ENCODE peak calls at places on chromosomes 11 and 22, in eight cellular contexts. P is cardiac muscle cell, N is heart right ventricle, F is astrocyte of the spinal cord, L is fibroblast of the aortic adventitia, I is fibroblast of mammary gland, W is colonic mucosa, U is heart left ventricle. X is an unnamed sample.

GRCh38 chr11:19711911-19712280 is 741 bp upstream of the NAV2 start:
- DNase-seq in U (no peak), N (no peak), L (no peak), P (no peak), I (no peak), W (peak), F (no peak), X (no peak)

GRCh38 chr11:130156108-130157022 is 3.2 kb upstream of the ST14 start:
- DNase-seq in N (no peak), P (no peak), W (peak), U (no peak), I (peak), F (peak), L (no peak), X (no peak)

GRCh38 chr11:94837317-94837716 is 69.2 kb downstream of the AMOTL1 start:
- DNase-seq in P (peak), N (peak), I (no peak), F (no peak), U (peak), L (peak), W (no peak), X (no peak)

GRCh38 chr11:57527056-57527631 is 3.4 kb downstream of the TIMM10 start:
- DNase-seq in N (peak), U (peak), P (peak), W (peak), L (peak), F (peak), I (peak), X (peak)

GRCh38 chr11:19216709-19217374 is 15.1 kb upstream of the CSRP3 start:
- DNase-seq in F (no peak), I (no peak), N (no peak), P (no peak), W (no peak), L (no peak), U (no peak), X (no peak)

GRCh38 chr11:68302256-68303054 is 9.9 kb upstream of the LRP5 start:
- DNase-seq in U (no peak), W (peak), P (no peak), I (peak), L (peak), N (no peak), F (peak), X (peak)

GRCh38 chr11:34936945-34937344 is 20.5 kb downstream of the PDHX start:
- DNase-seq in U (no peak), P (no peak), F (no peak), N (no peak), W (no peak), L (no peak), I (no peak), X (no peak)

GRCh38 chr11:12838463-12839120 is 164.4 kb downstream of the TEAD1 start:
- DNase-seq in W (no peak), U (no peak), F (no peak), N (no peak), L (peak), P (no peak), I (peak), X (no peak)

GRCh38 chr22:45450931-45451651 is 37.6 kb downstream of the RIBC2 start:
- DNase-seq in L (peak), P (no peak), U (peak), I (peak), W (no peak), N (no peak), F (peak), X (no peak)

GRCh38 chr22:41334951-41335635 is 33.8 kb downstream of the ZC3H7B start:
- DNase-seq in F (no peak), U (peak), L (no peak), I (no peak), P (no peak), N (no peak), W (no peak), X (no peak)

GRCh38 chr11:82557274-82557673 is 176.4 kb downstream of the FAM181B start:
- DNase-seq in N (no peak), I (no peak), F (no peak), P (no peak), L (no peak), U (peak), W (no peak), X (no peak)

GRCh38 chr22:27783436-27784098 is 18.0 kb downstream of the MN1 start:
- DNase-seq in L (no peak), N (no peak), U (peak), I (no peak), W (no peak), P (no peak), F (no peak), X (no peak)

DNA sequence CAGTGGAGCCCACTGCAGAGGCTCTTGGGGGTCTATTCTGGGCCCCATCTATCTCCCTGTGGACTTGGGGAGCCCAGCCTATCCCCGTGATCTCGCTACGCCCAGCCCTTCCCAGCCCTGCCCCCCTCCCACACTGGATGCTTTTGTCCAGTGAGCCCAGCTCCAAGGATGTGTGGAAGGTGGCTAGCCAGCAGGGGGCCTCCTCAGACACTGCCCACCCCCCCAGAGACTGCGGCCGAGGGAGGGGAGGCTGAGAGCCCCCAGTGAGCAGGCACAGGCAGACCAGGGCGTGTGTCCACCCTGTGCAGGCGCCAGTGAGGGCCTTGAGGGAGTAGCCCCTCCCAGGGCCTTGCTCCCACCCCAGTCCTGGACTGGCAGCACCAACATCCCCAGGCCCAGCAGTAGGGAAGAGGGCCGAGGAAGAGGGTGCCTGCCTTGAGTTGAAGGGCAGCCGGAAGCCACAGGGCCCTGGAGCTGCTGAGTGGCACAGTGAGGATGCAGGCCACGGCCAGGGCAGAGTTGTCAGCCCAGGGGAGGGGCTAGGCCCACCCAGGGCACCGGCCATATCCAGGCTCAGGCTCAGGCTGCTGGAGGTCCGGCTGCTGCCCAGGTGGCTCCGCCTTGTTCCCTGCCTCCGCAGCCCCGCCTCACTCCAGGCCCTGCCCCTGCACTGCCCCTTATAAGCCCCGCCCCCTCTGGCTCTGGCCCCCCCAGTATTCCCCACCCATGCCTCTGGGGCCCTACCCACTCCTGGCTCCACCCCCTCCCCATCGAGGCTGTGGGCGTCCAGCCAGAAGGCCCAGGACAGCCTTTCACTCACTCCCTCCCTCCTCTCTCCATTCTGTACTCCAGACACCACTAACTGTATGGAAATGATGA is 28.0 kb downstream of the MOB2 start:
- DNase-seq in N (peak), U (peak), F (no peak), P (peak), W (peak), I (peak), L (no peak), X (peak)
- TF ChIP-seq CTCF in N (no peak), U (no peak), F (peak), P (peak), W (no peak), I (peak), L (peak), X (peak)

GRCh38 chr11:79150966-79151365 is 289.9 kb downstream of the TENM4 start:
- DNase-seq in I (peak), L (peak), P (no peak), U (no peak), W (no peak), N (no peak), F (peak), X (no peak)

GRCh38 chr11:79150320-79150719 is 290.5 kb downstream of the TENM4 start:
- DNase-seq in U (no peak), N (no peak), F (no peak), L (no peak), P (no peak), I (no peak), W (no peak), X (no peak)

GRCh38 chr11:79156031-79156430 is 284.8 kb downstream of the TENM4 start:
- DNase-seq in P (no peak), U (no peak), I (no peak), L (no peak), W (no peak), N (no peak), F (no peak), X (no peak)

GRCh38 chr11:79155237-79155636 is 285.6 kb downstream of the TENM4 start:
- DNase-seq in U (no peak), L (no peak), F (no peak), W (no peak), N (no peak), P (no peak), I (no peak), X (no peak)

GRCh38 chr11:79152511-79152910 is 288.3 kb downstream of the TENM4 start:
- DNase-seq in P (no peak), N (no peak), L (peak), W (no peak), U (no peak), F (peak), I (no peak), X (no peak)
- TF ChIP-seq CTCF in P (no peak), N (no peak), L (no peak), W (no peak), U (no peak), F (no peak), I (no peak), X (no peak)

GRCh38 chr11:122153746-122154145 is 37.7 kb upstream of the BLID start:
- DNase-seq in L (no peak), P (no peak), W (no peak), F (no peak), I (no peak), N (no peak), U (no peak), X (no peak)

GRCh38 chr11:122149232-122149631 is 33.2 kb upstream of the BLID start:
- DNase-seq in I (no peak), U (no peak), P (no peak), N (no peak), W (no peak), F (no peak), L (no peak), X (no peak)

GRCh38 chr11:122154227-122154626 is 38.2 kb upstream of the BLID start:
- DNase-seq in L (no peak), P (no peak), N (no peak), F (no peak), U (no peak), W (no peak), I (no peak), X (no peak)

GRCh38 chr11:122146475-122146874 is 30.5 kb upstream of the BLID start:
- DNase-seq in I (peak), P (no peak), F (no peak), L (peak), N (no peak), W (no peak), U (no peak), X (no peak)

DNA sequence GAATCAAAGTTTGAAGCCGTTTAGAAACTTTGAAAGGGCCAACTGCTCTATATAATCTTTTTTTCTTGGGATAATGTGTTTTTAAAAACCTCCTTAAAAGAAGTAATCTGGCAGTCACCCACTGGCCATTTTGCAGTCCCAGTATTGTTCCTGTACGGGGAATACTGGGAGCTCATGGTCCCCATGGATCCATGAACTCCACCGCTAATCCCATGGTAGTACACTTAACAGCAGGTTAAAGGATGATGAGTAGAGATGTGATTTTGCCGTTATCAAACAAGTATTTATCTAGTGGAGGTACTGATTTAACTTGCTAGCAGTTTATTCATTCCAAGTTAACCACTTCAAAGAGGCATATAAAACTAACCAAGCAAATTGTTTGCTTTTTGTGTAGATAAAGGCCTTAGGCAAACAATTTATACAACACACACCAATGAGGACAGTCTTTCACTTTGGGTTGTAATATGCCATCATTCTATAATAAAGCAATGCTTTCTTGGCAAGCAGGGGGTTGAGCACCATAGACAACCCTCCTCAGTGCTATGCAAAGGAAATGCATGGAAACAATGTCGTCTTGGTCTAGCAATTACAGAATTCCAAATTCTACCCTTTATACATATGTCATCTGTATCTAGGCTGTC is 34.6 kb upstream of the BLID start:
- DNase-seq in N (no peak), W (no peak), F (no peak), L (no peak), U (no peak), P (no peak), I (no peak), X (no peak)
- TF ChIP-seq CTCF in N (no peak), W (no peak), F (no peak), L (no peak), U (no peak), P (no peak), I (no peak), X (no peak)

DNA sequence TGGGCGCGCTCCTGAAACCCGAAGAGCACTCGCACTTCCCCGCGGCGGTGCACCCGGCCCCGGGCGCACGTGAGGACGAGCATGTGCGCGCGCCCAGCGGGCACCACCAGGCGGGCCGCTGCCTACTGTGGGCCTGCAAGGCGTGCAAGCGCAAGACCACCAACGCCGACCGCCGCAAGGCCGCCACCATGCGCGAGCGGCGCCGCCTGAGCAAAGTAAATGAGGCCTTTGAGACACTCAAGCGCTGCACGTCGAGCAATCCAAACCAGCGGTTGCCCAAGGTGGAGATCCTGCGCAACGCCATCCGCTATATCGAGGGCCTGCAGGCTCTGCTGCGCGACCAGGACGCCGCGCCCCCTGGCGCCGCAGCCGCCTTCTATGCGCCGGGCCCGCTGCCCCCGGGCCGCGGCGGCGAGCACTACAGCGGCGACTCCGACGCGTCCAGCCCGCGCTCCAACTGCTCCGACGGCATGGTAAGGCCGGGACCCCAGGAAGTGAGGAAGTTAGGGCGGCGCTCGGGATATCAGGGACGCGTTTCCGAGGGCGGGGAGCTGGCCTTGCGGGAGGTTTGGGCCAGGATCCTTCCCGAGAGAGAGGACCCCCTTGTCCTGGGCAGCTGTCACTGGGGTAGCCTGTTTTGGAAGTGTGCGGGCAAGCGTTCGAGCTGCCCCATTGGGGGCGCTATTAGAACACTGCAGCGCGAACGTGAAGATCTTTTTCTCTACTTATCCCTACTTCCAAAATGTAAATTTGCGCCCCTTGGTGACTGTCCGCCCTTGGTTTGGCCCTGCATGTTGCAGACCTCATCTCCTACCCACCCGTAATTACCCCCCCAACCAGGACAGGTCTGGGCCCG is 797 bp downstream of the MYOD1 start:
- DNase-seq in L (no peak), I (peak), P (peak), U (no peak), W (no peak), F (no peak), N (no peak), X (no peak)
- TF ChIP-seq CTCF in L (no peak), I (no peak), P (peak), U (peak), W (no peak), F (peak), N (no peak), X (peak)

GRCh38 chr11:60345489-60345888 is 18.4 kb downstream of the MS4A6E start:
- DNase-seq in W (no peak), U (peak), L (no peak), I (no peak), P (peak), F (no peak), N (peak), X (peak)
- TF ChIP-seq CTCF in W (peak), U (no peak), L (no peak), I (peak), P (peak), F (no peak), N (no peak), X (peak)

DNA sequence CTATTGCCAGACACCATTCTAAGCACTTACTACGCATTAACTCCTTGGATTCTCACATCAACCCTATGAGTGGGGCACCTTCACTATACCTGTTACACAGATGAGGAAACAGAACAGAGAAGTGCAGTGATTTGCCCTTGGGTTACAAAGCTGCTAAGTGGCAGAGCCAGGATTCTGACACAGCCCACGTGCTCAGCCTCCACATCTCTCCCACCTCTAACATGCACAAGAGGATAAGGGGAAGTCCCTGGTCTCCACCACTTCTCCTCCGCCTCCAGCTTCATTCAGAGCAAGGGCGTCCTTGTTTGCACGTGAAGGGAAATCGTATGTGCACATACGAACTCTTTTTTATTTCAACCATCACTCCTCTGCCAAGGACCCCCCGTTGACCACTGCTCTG is 53.7 kb downstream of the CDON start:
- DNase-seq in I (no peak), N (no peak), L (no peak), P (no peak), U (no peak), F (no peak), W (no peak), X (no peak)
- TF ChIP-seq CTCF in I (no peak), N (no peak), L (no peak), P (no peak), U (no peak), F (no peak), W (no peak), X (no peak)

GRCh38 chr22:38518620-38519019 is 12.5 kb upstream of the DDX17 start:
- DNase-seq in F (no peak), I (no peak), U (no peak), P (no peak), W (peak), N (no peak), L (no peak), X (no peak)

DNA sequence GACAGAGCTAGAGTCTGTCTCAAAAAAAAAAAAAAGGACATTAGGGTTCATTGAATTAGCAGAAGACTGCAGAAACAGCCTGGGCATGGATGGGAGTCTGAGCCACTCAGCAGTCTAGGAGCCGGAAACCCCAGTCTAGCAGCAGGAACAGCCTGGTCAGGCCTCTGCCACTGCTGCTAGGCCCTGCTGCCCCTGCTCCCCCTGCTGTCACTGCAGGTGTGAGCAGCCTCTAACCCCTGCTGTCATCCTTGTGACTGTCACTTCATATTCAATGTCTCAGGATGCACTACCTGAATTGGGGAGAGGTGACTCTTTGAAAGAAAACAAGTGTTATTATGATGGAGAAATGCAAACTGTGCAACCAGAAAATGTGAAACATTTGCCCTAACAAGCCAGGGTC is 7.0 kb upstream of the DDX17 start:
- DNase-seq in W (no peak), P (peak), F (no peak), L (no peak), U (peak), I (no peak), N (no peak), X (peak)
- TF ChIP-seq CTCF in W (no peak), P (no peak), F (no peak), L (no peak), U (no peak), I (no peak), N (no peak), X (no peak)

GRCh38 chr11:116499396-116500001 is 273.3 kb downstream of the BUD13 start:
- DNase-seq in F (peak), W (peak), I (peak), U (peak), L (peak), P (peak), N (peak), X (peak)
- TF ChIP-seq CTCF in F (peak), W (peak), I (peak), U (peak), L (peak), P (peak), N (peak), X (peak)

X was measured in Calu3.